ENCODE peak calls at places on chromosome 2, in eight cellular contexts. One of them, this sample, is unnamed.

GRCh38 chr2:9807555-9808305 is 35.5 kb upstream of the TAF1B start:
- DNase-seq in hippocampal formation: no peak
- DNase-seq in stimulated activated CD4-positive, alpha-beta T cell treated with anti-CD3 and anti-CD28 coated beads, Interleukin-2, amount 100 ng/mL, for 48 hours: no peak
- DNase-seq in activated B cell treated with CpG ODN at 0.5 μM for 24 hours: no peak
- DNase-seq in NCI-H82: no peak
- DNase-seq in stomach: peak; percentile 23
- DNase-seq in NCI-H774: no peak
- DNase-seq in fibroblast of lung: no peak
- DNase-seq in this sample: no peak

GRCh38 chr2:157751462-157752058 is 122.9 kb upstream of the ACVR1C start:
- DNase-seq in NCI-H82: peak; percentile 52
- DNase-seq in stomach: no peak
- DNase-seq in hippocampal formation: no peak
- DNase-seq in activated B cell treated with CpG ODN at 0.5 μM for 24 hours: no peak
- DNase-seq in NCI-H774: no peak
- DNase-seq in stimulated activated CD4-positive, alpha-beta T cell treated with anti-CD3 and anti-CD28 coated beads, Interleukin-2, amount 100 ng/mL, for 48 hours: peak; percentile 15
- DNase-seq in fibroblast of lung: peak; percentile 14
- DNase-seq in this sample: peak; percentile 30

GRCh38 chr2:160241251-160242137 is 41.4 kb upstream of the ITGB6 start:
- DNase-seq in fibroblast of lung: peak; percentile 77
- DNase-seq in NCI-H82: no peak
- DNase-seq in hippocampal formation: no peak
- DNase-seq in stomach: peak; percentile 45
- DNase-seq in stimulated activated CD4-positive, alpha-beta T cell treated with anti-CD3 and anti-CD28 coated beads, Interleukin-2, amount 100 ng/mL, for 48 hours: no peak
- DNase-seq in NCI-H774: no peak
- DNase-seq in activated B cell treated with CpG ODN at 0.5 μM for 24 hours: no peak
- DNase-seq in this sample: peak; percentile 88

GRCh38 chr2:126429129-126429528 is 226.8 kb upstream of the GYPC start:
- DNase-seq in NCI-H774: no peak
- DNase-seq in activated B cell treated with CpG ODN at 0.5 μM for 24 hours: no peak
- DNase-seq in fibroblast of lung: no peak
- DNase-seq in NCI-H82: no peak
- DNase-seq in stimulated activated CD4-positive, alpha-beta T cell treated with anti-CD3 and anti-CD28 coated beads, Interleukin-2, amount 100 ng/mL, for 48 hours: no peak
- DNase-seq in stomach: no peak
- DNase-seq in hippocampal formation: no peak
- DNase-seq in this sample: no peak

GRCh38 chr2:65299246-65299645 is 71.6 kb downstream of the ACTR2 start:
- DNase-seq in stimulated activated CD4-positive, alpha-beta T cell treated with anti-CD3 and anti-CD28 coated beads, Interleukin-2, amount 100 ng/mL, for 48 hours: peak; percentile 50
- DNase-seq in hippocampal formation: no peak
- DNase-seq in activated B cell treated with CpG ODN at 0.5 μM for 24 hours: no peak
- DNase-seq in NCI-H774: no peak
- DNase-seq in stomach: no peak
- DNase-seq in fibroblast of lung: peak; percentile 43
- DNase-seq in NCI-H82: no peak
- DNase-seq in this sample: peak; percentile 57

GRCh38 chr2:100978582-100979051 is 23.5 kb upstream of the RPL31 start:
- DNase-seq in NCI-H82: no peak
- DNase-seq in fibroblast of lung: peak; percentile 68
- DNase-seq in stomach: no peak
- DNase-seq in hippocampal formation: no peak
- DNase-seq in activated B cell treated with CpG ODN at 0.5 μM for 24 hours: no peak
- DNase-seq in stimulated activated CD4-positive, alpha-beta T cell treated with anti-CD3 and anti-CD28 coated beads, Interleukin-2, amount 100 ng/mL, for 48 hours: no peak
- DNase-seq in NCI-H774: no peak
- DNase-seq in this sample: peak; percentile 34

GRCh38 chr2:70381821-70382220 is 80.0 kb upstream of the FAM136A start:
- DNase-seq in stomach: no peak
- DNase-seq in NCI-H774: no peak
- DNase-seq in hippocampal formation: no peak
- DNase-seq in fibroblast of lung: no peak
- DNase-seq in stimulated activated CD4-positive, alpha-beta T cell treated with anti-CD3 and anti-CD28 coated beads, Interleukin-2, amount 100 ng/mL, for 48 hours: no peak
- DNase-seq in activated B cell treated with CpG ODN at 0.5 μM for 24 hours: no peak
- DNase-seq in NCI-H82: no peak
- DNase-seq in this sample: peak; percentile 50

GRCh38 chr2:15367715-15368114 is 193.4 kb downstream of the NBAS start:
- DNase-seq in stimulated activated CD4-positive, alpha-beta T cell treated with anti-CD3 and anti-CD28 coated beads, Interleukin-2, amount 100 ng/mL, for 48 hours: no peak
- DNase-seq in NCI-H774: no peak
- DNase-seq in stomach: no peak
- DNase-seq in activated B cell treated with CpG ODN at 0.5 μM for 24 hours: no peak
- DNase-seq in NCI-H82: no peak
- DNase-seq in hippocampal formation: no peak
- DNase-seq in fibroblast of lung: no peak
- DNase-seq in this sample: no peak

GRCh38 chr2:222813177-222813843 is 47.5 kb upstream of the ACSL3 start:
- DNase-seq in stimulated activated CD4-positive, alpha-beta T cell treated with anti-CD3 and anti-CD28 coated beads, Interleukin-2, amount 100 ng/mL, for 48 hours: peak; percentile 16
- DNase-seq in NCI-H82: no peak
- DNase-seq in hippocampal formation: no peak
- DNase-seq in fibroblast of lung: no peak
- DNase-seq in NCI-H774: no peak
- DNase-seq in activated B cell treated with CpG ODN at 0.5 μM for 24 hours: no peak
- DNase-seq in stomach: no peak
- DNase-seq in this sample: peak; percentile 4

GRCh38 chr2:207202645-207203044 is 36.9 kb upstream of the KLF7 start:
- DNase-seq in NCI-H774: no peak
- DNase-seq in stomach: no peak
- DNase-seq in stimulated activated CD4-positive, alpha-beta T cell treated with anti-CD3 and anti-CD28 coated beads, Interleukin-2, amount 100 ng/mL, for 48 hours: no peak
- DNase-seq in activated B cell treated with CpG ODN at 0.5 μM for 24 hours: no peak
- DNase-seq in NCI-H82: no peak
- DNase-seq in hippocampal formation: no peak
- DNase-seq in fibroblast of lung: peak; percentile 54
- DNase-seq in this sample: peak; percentile 56

GRCh38 chr2:151156943-151157705 is 104.5 kb downstream of the RBM43 start:
- DNase-seq in fibroblast of lung: no peak
- DNase-seq in stomach: no peak
- DNase-seq in stimulated activated CD4-positive, alpha-beta T cell treated with anti-CD3 and anti-CD28 coated beads, Interleukin-2, amount 100 ng/mL, for 48 hours: no peak
- DNase-seq in NCI-H82: peak; percentile 27
- DNase-seq in hippocampal formation: no peak
- DNase-seq in activated B cell treated with CpG ODN at 0.5 μM for 24 hours: no peak
- DNase-seq in NCI-H774: no peak
- DNase-seq in this sample: no peak

GRCh38 chr2:67839242-67839641 is 223.6 kb downstream of the C1D start:
- DNase-seq in NCI-H82: no peak
- DNase-seq in hippocampal formation: no peak
- DNase-seq in fibroblast of lung: peak; percentile 58
- DNase-seq in NCI-H774: no peak
- DNase-seq in stimulated activated CD4-positive, alpha-beta T cell treated with anti-CD3 and anti-CD28 coated beads, Interleukin-2, amount 100 ng/mL, for 48 hours: no peak
- DNase-seq in activated B cell treated with CpG ODN at 0.5 μM for 24 hours: no peak
- DNase-seq in stomach: no peak
- DNase-seq in this sample: peak; percentile 23

GRCh38 chr2:108444941-108445840 is 3.8 kb upstream of the GCC2 start:
- DNase-seq in stomach: no peak
- DNase-seq in NCI-H774: no peak
- DNase-seq in NCI-H82: no peak
- DNase-seq in hippocampal formation: no peak
- DNase-seq in fibroblast of lung: peak; percentile 16
- DNase-seq in activated B cell treated with CpG ODN at 0.5 μM for 24 hours: no peak
- DNase-seq in stimulated activated CD4-positive, alpha-beta T cell treated with anti-CD3 and anti-CD28 coated beads, Interleukin-2, amount 100 ng/mL, for 48 hours: no peak
- DNase-seq in this sample: no peak

GRCh38 chr2:230935132-230935435 is 10.0 kb upstream of the GPR55 start:
- DNase-seq in stomach: peak; percentile 10
- DNase-seq in fibroblast of lung: no peak
- DNase-seq in stimulated activated CD4-positive, alpha-beta T cell treated with anti-CD3 and anti-CD28 coated beads, Interleukin-2, amount 100 ng/mL, for 48 hours: no peak
- DNase-seq in NCI-H82: no peak
- DNase-seq in hippocampal formation: no peak
- DNase-seq in NCI-H774: no peak
- DNase-seq in activated B cell treated with CpG ODN at 0.5 μM for 24 hours: no peak
- DNase-seq in this sample: no peak

GRCh38 chr2:240437861-240438809 is 2.7 kb downstream of the GPC1 start:
- DNase-seq in NCI-H82: peak; percentile 76
- DNase-seq in stomach: peak; percentile 78
- DNase-seq in hippocampal formation: peak; percentile 79
- DNase-seq in stimulated activated CD4-positive, alpha-beta T cell treated with anti-CD3 and anti-CD28 coated beads, Interleukin-2, amount 100 ng/mL, for 48 hours: peak; percentile 68
- DNase-seq in fibroblast of lung: peak; percentile 62
- DNase-seq in activated B cell treated with CpG ODN at 0.5 μM for 24 hours: peak; percentile 66
- DNase-seq in NCI-H774: no peak
- DNase-seq in this sample: peak; percentile 67